ENCODE peak calls at places on chromosomes 11 and 22, in five cellular contexts. S is posterior cingulate gyrus, A is EL, E is NCI-H774, P is progenitor cell of endocrine pancreas. W is an unnamed sample.
A peak's percentile ranks its signal among the peaks of the same experiment; 100 is the strongest.

GRCh38 chr22:48277868-48278581 is 1515.6 kb downstream of the TBC1D22A start:
- DNase-seq in S (no peak), A (no peak), E (no peak), P (no peak), W (no peak)

GRCh38 chr11:129973809-129974208 is 28.8 kb downstream of the PRDM10 start:
- DNase-seq in S (no peak), A (no peak), E (no peak), P (peak; percentile 34), W (peak; percentile 83)

GRCh38 chr11:30479899-30480298 is 106.3 kb downstream of the MPPED2 start:
- DNase-seq in S (no peak), A (no peak), E (no peak), P (no peak), W (no peak)

GRCh38 chr11:69014084-69014935 is 1.3 kb upstream of the MRGPRF start:
- DNase-seq in S (no peak), A (no peak), E (no peak), P (no peak), W (no peak)

GRCh38 chr11:68328374-68329091 is 16.1 kb downstream of the LRP5 start:
- DNase-seq in S (peak; percentile 52), A (no peak), E (no peak), P (peak; percentile 32), W (no peak)

GRCh38 chr11:117833401-117833891 is 8.9 kb upstream of the FXYD2 start:
- DNase-seq in S (peak; percentile 11), A (no peak), E (peak; percentile 99), P (peak; percentile 71), W (no peak)

GRCh38 chr11:68127791-68128681 is 6.8 kb upstream of the CHKA start:
- DNase-seq in S (no peak), A (peak; percentile 69), E (no peak), P (peak; percentile 87), W (no peak)

GRCh38 chr22:47063606-47064005 is 301.2 kb downstream of the TBC1D22A start:
- DNase-seq in S (no peak), A (no peak), E (no peak), P (no peak), W (no peak)

GRCh38 chr22:24584871-24585411 is 7.9 kb downstream of the LRRC75B start:
- DNase-seq in S (no peak), A (no peak), E (no peak), P (no peak), W (no peak)

GRCh38 chr11:2707736-2708135 is 7.9 kb upstream of the KCNQ1OT1 start:
- DNase-seq in S (no peak), A (no peak), E (no peak), P (no peak), W (no peak)

GRCh38 chr22:33577862-33578411 is 342.3 kb downstream of the LARGE1 start:
- DNase-seq in S (no peak), A (no peak), E (no peak), P (no peak), W (peak; percentile 11)

GRCh38 chr22:37626144-37626543 is 13.3 kb upstream of the SH3BP1 start:
- DNase-seq in S (no peak), A (no peak), E (no peak), P (no peak), W (no peak)

GRCh38 chr22:24550028-24550901 is 4.7 kb downstream of the GUCD1 start:
- DNase-seq in S (no peak), A (no peak), E (no peak), P (no peak), W (no peak)

GRCh38 chr11:75762885-75763284 is 5.7 kb upstream of the DGAT2 start:
- DNase-seq in S (no peak), A (no peak), E (no peak), P (no peak), W (no peak)

GRCh38 chr22:26436903-26437515 is 7.9 kb downstream of the ASPHD2 start:
- DNase-seq in S (no peak), A (no peak), E (no peak), P (no peak), W (no peak)